ENCODE peak calls at places on chromosomes 12 and 14, in five cellular contexts. Q is effector CD4-positive, alpha-beta T cell; E is stimulated activated CD8-positive, alpha-beta memory T cell treated with anti-CD3 and anti-CD28 coated beads, Interleukin-7, amount 100 ng/mL, for 24 hours; U is caudate nucleus; T is anterior cingulate cortex. F is an unnamed sample.

GRCh38 chr14:102279688-102280348 is 25.1 kb downstream of the MOK start:
- DNase-seq in E (no peak), T (no peak), Q (no peak), U (no peak), F (no peak)

GRCh38 chr12:55830601-55831406 is 1.4 kb upstream of the DNAJC14 start:
- DNase-seq in T (peak; percentile 78), U (peak; percentile 78), E (peak; percentile 31), Q (no peak), F (peak; percentile 30)

GRCh38 chr12:56206373-56207166 is 15.2 kb downstream of the RNF41 start:
- DNase-seq in T (peak; percentile 12), E (no peak), U (no peak), Q (peak; percentile 12), F (peak; percentile 25)

GRCh38 chr14:91732439-91732838 is 553 bp upstream of the CATSPERB start:
- DNase-seq in T (no peak), U (no peak), E (no peak), Q (no peak), F (no peak)

GRCh38 chr12:121576851-121577391 is 3.9 kb downstream of the KDM2B start:
- DNase-seq in T (no peak), Q (no peak), U (no peak), E (no peak), F (no peak)

GRCh38 chr14:33085799-33086198 is 147.1 kb downstream of the NPAS3 start:
- DNase-seq in Q (no peak), T (no peak), U (no peak), E (no peak), F (no peak)

GRCh38 chr12:55738113-55739024 is 4.6 kb upstream of the GDF11 start:
- DNase-seq in Q (peak; percentile 82), E (peak; percentile 65), T (peak; percentile 88), U (peak; percentile 86), F (peak; percentile 79)

GRCh38 chr12:108495054-108495453 is 20.0 kb upstream of the FICD start:
- DNase-seq in U (no peak), T (no peak), E (no peak), Q (no peak), F (no peak)

GRCh38 chr12:49339464-49339861 is 2.5 kb upstream of the C1QL4 start:
- DNase-seq in E (no peak), Q (no peak), T (no peak), U (no peak), F (no peak)

GRCh38 chr12:119803391-119803791 is 73.7 kb downstream of the CIT start:
- DNase-seq in E (no peak), U (peak; percentile 44), T (peak; percentile 63), Q (no peak), F (no peak)

GRCh38 chr12:102879144-102879763 is 37.8 kb downstream of the PAH start:
- DNase-seq in U (peak; percentile 10), Q (no peak), E (no peak), T (peak; percentile 76), F (peak; percentile 2)

GRCh38 chr14:93056840-93057585 is 58.7 kb downstream of the ITPK1 start:
- DNase-seq in U (no peak), T (no peak), E (no peak), Q (no peak), F (no peak)

GRCh38 chr14:56145965-56146364 is 27.8 kb downstream of the PELI2 start:
- DNase-seq in T (no peak), Q (no peak), E (no peak), U (no peak), F (no peak)

GRCh38 chr12:126163984-126164383 is 1098.7 kb downstream of the AACS start:
- DNase-seq in E (no peak), Q (no peak), T (no peak), U (no peak), F (no peak)

GRCh38 chr14:24179961-24180726 is 8.3 kb downstream of the REC8 start:
- DNase-seq in Q (no peak), T (peak; percentile 62), U (no peak), E (no peak), F (no peak)

GRCh38 chr12:27081668-27082091 is 698 bp downstream of the C12orf71 start:
- DNase-seq in T (no peak), U (no peak), Q (no peak), E (no peak), F (no peak)

GRCh38 chr12:10557766-10558165 is 52.1 kb downstream of the EIF2S3B start:
- DNase-seq in E (no peak), T (no peak), Q (no peak), U (no peak), F (no peak)

GRCh38 chr12:49936895-49937294 is 13.6 kb upstream of the AQP2 start:
- DNase-seq in T (no peak), E (no peak), U (no peak), Q (no peak), F (no peak)

GRCh38 chr14:104238424-104239184 is 100.2 kb downstream of the KIF26A start:
- DNase-seq in T (no peak), E (no peak), Q (no peak), U (no peak), F (no peak)

GRCh38 chr12:38689704-38690103 is 215.7 kb downstream of the CPNE8 start:
- DNase-seq in T (no peak), U (no peak), Q (no peak), E (no peak), F (no peak)

GRCh38 chr12:119528241-119528640 is 65.3 kb upstream of the TMEM233 start:
- DNase-seq in U (no peak), E (no peak), Q (no peak), T (no peak), F (no peak)

GRCh38 chr14:94936411-94936892 is 166.5 kb upstream of the GSC start:
- DNase-seq in Q (no peak), T (peak; percentile 83), U (peak; percentile 54), E (no peak), F (no peak)

GRCh38 chr12:14960548-14961465 is 594 bp downstream of the ARHGDIB start:
- DNase-seq in E (no peak), Q (peak; percentile 34), T (no peak), U (no peak), F (peak; percentile 75)

GRCh38 chr12:16350682-16351081 is 3.2 kb downstream of the MGST1 start:
- DNase-seq in T (peak; percentile 34), U (no peak), E (no peak), Q (no peak), F (no peak)

GRCh38 chr12:587551-588322 is 75.5 kb downstream of the NINJ2 start:
- DNase-seq in Q (no peak), T (no peak), U (no peak), E (no peak), F (no peak)

GRCh38 chr14:65164068-65164824 is 61.9 kb upstream of the MAX start:
- DNase-seq in E (no peak), U (no peak), T (no peak), Q (peak; percentile 27), F (peak; percentile 64)

GRCh38 chr12:52946334-52946733 is 2.6 kb upstream of the KRT18 start:
- DNase-seq in Q (no peak), T (no peak), U (no peak), E (no peak), F (no peak)

GRCh38 chr14:37566811-37567371 is 28.2 kb downstream of the FOXA1 start:
- DNase-seq in T (no peak), E (no peak), U (no peak), Q (no peak), F (no peak)

GRCh38 chr12:103841690-103842584 is 903 bp upstream of the NT5DC3 start:
- DNase-seq in T (no peak), Q (peak; percentile 6), E (peak; percentile 1), U (no peak), F (no peak)

F was measured in CD4-positive, alpha-beta memory T cell.